ENCODE peak calls at places on chromosomes 16 and 17, in six cellular contexts. One of them, this sample, is unnamed.

GRCh38 chr17:12673788-12674187 is 8.1 kb downstream of the MYOCD start:
- DNase-seq in GM13976: no peak
- DNase-seq in sigmoid colon: no peak
- DNase-seq in adrenal gland: no peak
- DNase-seq in GM12865: no peak
- DNase-seq in progenitor cell of endocrine pancreas: no peak
- DNase-seq in this sample: no peak

GRCh38 chr16:84511180-84511800 is 6.8 kb upstream of the MEAK7 start:
- DNase-seq in GM13976: peak; percentile 70
- DNase-seq in GM12865: peak; percentile 90
- DNase-seq in adrenal gland: peak; percentile 82
- DNase-seq in sigmoid colon: peak; percentile 92
- DNase-seq in progenitor cell of endocrine pancreas: peak; percentile 60
- DNase-seq in this sample: peak; percentile 67

GRCh38 chr16:4477966-4478365 is 1.8 kb downstream of the HMOX2 start:
- DNase-seq in GM13976: no peak
- DNase-seq in progenitor cell of endocrine pancreas: no peak
- DNase-seq in GM12865: no peak
- DNase-seq in sigmoid colon: no peak
- DNase-seq in adrenal gland: no peak
- DNase-seq in this sample: no peak

GRCh38 chr16:87424260-87424659 is 32.1 kb downstream of the MAP1LC3B start:
- DNase-seq in GM12865: no peak
- DNase-seq in sigmoid colon: peak; percentile 26
- DNase-seq in progenitor cell of endocrine pancreas: no peak
- DNase-seq in GM13976: no peak
- DNase-seq in adrenal gland: no peak
- DNase-seq in this sample: no peak

GRCh38 chr16:12341423-12341822 is 364.9 kb downstream of the SNX29 start:
- DNase-seq in GM13976: no peak
- DNase-seq in sigmoid colon: no peak
- DNase-seq in GM12865: no peak
- DNase-seq in adrenal gland: no peak
- DNase-seq in progenitor cell of endocrine pancreas: no peak
- DNase-seq in this sample: no peak

GRCh38 chr16:48511716-48512115 is 98.3 kb downstream of the N4BP1 start:
- DNase-seq in adrenal gland: no peak
- DNase-seq in sigmoid colon: peak; percentile 10
- DNase-seq in GM12865: no peak
- DNase-seq in progenitor cell of endocrine pancreas: no peak
- DNase-seq in GM13976: no peak
- DNase-seq in this sample: no peak

GRCh38 chr17:2380225-2380922 is 20.5 kb downstream of the MNT start:
- DNase-seq in GM13976: no peak
- DNase-seq in adrenal gland: no peak
- DNase-seq in GM12865: no peak
- DNase-seq in sigmoid colon: no peak
- DNase-seq in progenitor cell of endocrine pancreas: no peak
- DNase-seq in this sample: no peak

GRCh38 chr17:2174471-2175293 is 119.8 kb downstream of the HIC1 start:
- DNase-seq in GM13976: no peak
- DNase-seq in sigmoid colon: peak; percentile 87
- DNase-seq in adrenal gland: peak; percentile 51
- DNase-seq in GM12865: no peak
- DNase-seq in progenitor cell of endocrine pancreas: no peak
- DNase-seq in this sample: no peak

GRCh38 chr17:79691931-79692330 is 38.8 kb upstream of the ENPP7 start:
- DNase-seq in adrenal gland: no peak
- DNase-seq in GM13976: no peak
- DNase-seq in sigmoid colon: no peak
- DNase-seq in progenitor cell of endocrine pancreas: no peak
- DNase-seq in GM12865: no peak
- DNase-seq in this sample: no peak

GRCh38 chr16:71357681-71358080 is 842 bp upstream of the CALB2 start:
- DNase-seq in adrenal gland: no peak
- DNase-seq in progenitor cell of endocrine pancreas: no peak
- DNase-seq in GM12865: no peak
- DNase-seq in GM13976: no peak
- DNase-seq in sigmoid colon: no peak
- DNase-seq in this sample: no peak

GRCh38 chr17:70074991-70075390 is at the start of gene KCNJ16:
- DNase-seq in GM13976: no peak
- DNase-seq in adrenal gland: no peak
- DNase-seq in sigmoid colon: no peak
- DNase-seq in GM12865: no peak
- DNase-seq in progenitor cell of endocrine pancreas: peak; percentile 42
- DNase-seq in this sample: no peak

GRCh38 chr17:15744091-15744676 is 12.1 kb downstream of the TBC1D26 start:
- DNase-seq in GM13976: peak; percentile 9
- DNase-seq in progenitor cell of endocrine pancreas: no peak
- DNase-seq in adrenal gland: no peak
- DNase-seq in GM12865: no peak
- DNase-seq in sigmoid colon: no peak
- DNase-seq in this sample: no peak

GRCh38 chr17:80184423-80184714 is 14.5 kb downstream of the CARD14 start:
- DNase-seq in adrenal gland: no peak
- DNase-seq in GM12865: no peak
- DNase-seq in progenitor cell of endocrine pancreas: no peak
- DNase-seq in sigmoid colon: no peak
- DNase-seq in GM13976: no peak
- DNase-seq in this sample: no peak

GRCh38 chr16:58048914-58049696 is 23.6 kb downstream of the MMP15 start:
- DNase-seq in progenitor cell of endocrine pancreas: no peak
- DNase-seq in adrenal gland: no peak
- DNase-seq in GM12865: no peak
- DNase-seq in GM13976: no peak
- DNase-seq in sigmoid colon: no peak
- DNase-seq in this sample: no peak

GRCh38 chr16:20104563-20105183 is 31.0 kb upstream of the GPR139 start:
- DNase-seq in GM12865: no peak
- DNase-seq in sigmoid colon: no peak
- DNase-seq in adrenal gland: no peak
- DNase-seq in GM13976: no peak
- DNase-seq in progenitor cell of endocrine pancreas: no peak
- DNase-seq in this sample: no peak

GRCh38 chr16:31202402-31203385 is at the start of gene PYCARD:
- DNase-seq in GM13976: peak; percentile 79
- DNase-seq in progenitor cell of endocrine pancreas: peak; percentile 26
- DNase-seq in sigmoid colon: peak; percentile 81
- DNase-seq in adrenal gland: no peak
- DNase-seq in GM12865: peak; percentile 61
- DNase-seq in this sample: peak; percentile 76

GRCh38 chr17:3385869-3386816 is at the start of gene OR3A2:
- DNase-seq in GM12865: peak; percentile 90
- DNase-seq in GM13976: peak; percentile 61
- DNase-seq in adrenal gland: no peak
- DNase-seq in progenitor cell of endocrine pancreas: no peak
- DNase-seq in sigmoid colon: no peak
- DNase-seq in this sample: no peak

GRCh38 chr16:89764711-89765201 is 43.4 kb downstream of the ZNF276 start:
- DNase-seq in progenitor cell of endocrine pancreas: no peak
- DNase-seq in GM12865: peak; percentile 94
- DNase-seq in sigmoid colon: no peak
- DNase-seq in adrenal gland: peak; percentile 37
- DNase-seq in GM13976: peak; percentile 86
- DNase-seq in this sample: peak; percentile 86

GRCh38 chr16:27110524-27110896 is 43.8 kb downstream of the C16orf82 start:
- DNase-seq in adrenal gland: no peak
- DNase-seq in progenitor cell of endocrine pancreas: no peak
- DNase-seq in GM12865: no peak
- DNase-seq in sigmoid colon: no peak
- DNase-seq in GM13976: peak; percentile 11
- DNase-seq in this sample: no peak

GRCh38 chr16:47142469-47143328 is 1.0 kb downstream of the NETO2 start:
- DNase-seq in adrenal gland: peak; percentile 37
- DNase-seq in sigmoid colon: no peak
- DNase-seq in progenitor cell of endocrine pancreas: peak; percentile 36
- DNase-seq in GM13976: peak; percentile 66
- DNase-seq in GM12865: peak; percentile 49
- DNase-seq in this sample: peak; percentile 56

GRCh38 chr17:55726440-55726839 is 3.8 kb upstream of the TMEM100 start:
- DNase-seq in adrenal gland: peak; percentile 39
- DNase-seq in GM13976: no peak
- DNase-seq in sigmoid colon: peak; percentile 84
- DNase-seq in GM12865: no peak
- DNase-seq in progenitor cell of endocrine pancreas: no peak
- DNase-seq in this sample: no peak

GRCh38 chr16:71467810-71468209 is 5.8 kb upstream of the ZNF23 start:
- DNase-seq in GM12865: peak; percentile 38
- DNase-seq in progenitor cell of endocrine pancreas: peak; percentile 37
- DNase-seq in GM13976: peak; percentile 43
- DNase-seq in sigmoid colon: no peak
- DNase-seq in adrenal gland: peak; percentile 27
- DNase-seq in this sample: peak; percentile 42

GRCh38 chr16:63324306-63324705 is 1288.1 kb upstream of the CDH8 start:
- DNase-seq in adrenal gland: no peak
- DNase-seq in GM12865: no peak
- DNase-seq in sigmoid colon: no peak
- DNase-seq in GM13976: no peak
- DNase-seq in progenitor cell of endocrine pancreas: no peak
- DNase-seq in this sample: no peak

GRCh38 chr17:412211-413015 is 59.8 kb upstream of the RPH3AL start:
- DNase-seq in adrenal gland: peak; percentile 58
- DNase-seq in sigmoid colon: no peak
- DNase-seq in GM12865: peak; percentile 74
- DNase-seq in GM13976: peak; percentile 62
- DNase-seq in progenitor cell of endocrine pancreas: no peak
- DNase-seq in this sample: peak; percentile 54

GRCh38 chr17:32523017-32523680 is 36.4 kb downstream of the CDK5R1 start:
- DNase-seq in progenitor cell of endocrine pancreas: no peak
- DNase-seq in sigmoid colon: peak; percentile 30
- DNase-seq in GM12865: peak; percentile 98
- DNase-seq in GM13976: peak; percentile 71
- DNase-seq in adrenal gland: no peak
- DNase-seq in this sample: peak; percentile 77

GRCh38 chr17:58207451-58207850 is 11.6 kb downstream of the MKS1 start:
- DNase-seq in sigmoid colon: no peak
- DNase-seq in adrenal gland: no peak
- DNase-seq in GM13976: no peak
- DNase-seq in progenitor cell of endocrine pancreas: no peak
- DNase-seq in GM12865: no peak
- DNase-seq in this sample: no peak

GRCh38 chr16:69017036-69017783 is 88.2 kb upstream of the HAS3 start:
- DNase-seq in sigmoid colon: no peak
- DNase-seq in adrenal gland: no peak
- DNase-seq in progenitor cell of endocrine pancreas: no peak
- DNase-seq in GM12865: peak; percentile 8
- DNase-seq in GM13976: peak; percentile 25
- DNase-seq in this sample: no peak

GRCh38 chr17:36463916-36464764 is 22.3 kb upstream of the ZNHIT3 start:
- DNase-seq in adrenal gland: peak; percentile 84
- DNase-seq in GM13976: peak; percentile 81
- DNase-seq in sigmoid colon: peak; percentile 55
- DNase-seq in GM12865: peak; percentile 21
- DNase-seq in progenitor cell of endocrine pancreas: peak; percentile 84
- DNase-seq in this sample: peak; percentile 74
- TF ChIP-seq CTCF in adrenal gland: no peak
- TF ChIP-seq CTCF in GM13976: no peak
- TF ChIP-seq CTCF in sigmoid colon: no peak
- TF ChIP-seq CTCF in GM12865: no peak
- TF ChIP-seq CTCF in progenitor cell of endocrine pancreas: no peak
- TF ChIP-seq CTCF in this sample: no peak

GRCh38 chr17:45019177-45019711 is 32.2 kb downstream of the DCAKD start:
- DNase-seq in progenitor cell of endocrine pancreas: peak; percentile 47
- DNase-seq in sigmoid colon: peak; percentile 73
- DNase-seq in adrenal gland: peak; percentile 50
- DNase-seq in GM12865: peak; percentile 52
- DNase-seq in GM13976: peak; percentile 80
- DNase-seq in this sample: peak; percentile 67

GRCh38 chr17:45022655-45023339 is 28.6 kb downstream of the DCAKD start:
- DNase-seq in GM12865: peak; percentile 72
- DNase-seq in progenitor cell of endocrine pancreas: no peak
- DNase-seq in adrenal gland: no peak
- DNase-seq in sigmoid colon: no peak
- DNase-seq in GM13976: no peak
- DNase-seq in this sample: no peak

GRCh38 chr17:45020354-45021138 is 30.9 kb downstream of the DCAKD start:
- DNase-seq in progenitor cell of endocrine pancreas: no peak
- DNase-seq in sigmoid colon: peak; percentile 76
- DNase-seq in GM13976: no peak
- DNase-seq in GM12865: no peak
- DNase-seq in adrenal gland: no peak
- DNase-seq in this sample: no peak

GRCh38 chr17:45021607-45022287 is 29.7 kb downstream of the DCAKD start:
- DNase-seq in sigmoid colon: peak; percentile 89
- DNase-seq in GM12865: peak; percentile 76
- DNase-seq in adrenal gland: peak; percentile 73
- DNase-seq in progenitor cell of endocrine pancreas: peak; percentile 70
- DNase-seq in GM13976: peak; percentile 93
- DNase-seq in this sample: peak; percentile 91

GRCh38 chr17:45022288-45022648 is 29.2 kb downstream of the DCAKD start:
- DNase-seq in adrenal gland: no peak
- DNase-seq in GM13976: no peak
- DNase-seq in progenitor cell of endocrine pancreas: no peak
- DNase-seq in sigmoid colon: no peak
- DNase-seq in GM12865: no peak
- DNase-seq in this sample: no peak
- TF ChIP-seq CTCF in adrenal gland: no peak
- TF ChIP-seq CTCF in GM13976: no peak
- TF ChIP-seq CTCF in progenitor cell of endocrine pancreas: peak; percentile 3
- TF ChIP-seq CTCF in sigmoid colon: peak; percentile 38
- TF ChIP-seq CTCF in GM12865: no peak
- TF ChIP-seq CTCF in this sample: no peak

GRCh38 chr16:73093146-73094144 is 45.5 kb upstream of the ZFHX3 start:
- DNase-seq in progenitor cell of endocrine pancreas: no peak
- DNase-seq in adrenal gland: no peak
- DNase-seq in GM13976: no peak
- DNase-seq in sigmoid colon: no peak
- DNase-seq in GM12865: no peak
- DNase-seq in this sample: no peak
- TF ChIP-seq CTCF in progenitor cell of endocrine pancreas: no peak
- TF ChIP-seq CTCF in adrenal gland: no peak
- TF ChIP-seq CTCF in GM13976: no peak
- TF ChIP-seq CTCF in sigmoid colon: no peak
- TF ChIP-seq CTCF in GM12865: no peak
- TF ChIP-seq CTCF in this sample: no peak

DNA sequence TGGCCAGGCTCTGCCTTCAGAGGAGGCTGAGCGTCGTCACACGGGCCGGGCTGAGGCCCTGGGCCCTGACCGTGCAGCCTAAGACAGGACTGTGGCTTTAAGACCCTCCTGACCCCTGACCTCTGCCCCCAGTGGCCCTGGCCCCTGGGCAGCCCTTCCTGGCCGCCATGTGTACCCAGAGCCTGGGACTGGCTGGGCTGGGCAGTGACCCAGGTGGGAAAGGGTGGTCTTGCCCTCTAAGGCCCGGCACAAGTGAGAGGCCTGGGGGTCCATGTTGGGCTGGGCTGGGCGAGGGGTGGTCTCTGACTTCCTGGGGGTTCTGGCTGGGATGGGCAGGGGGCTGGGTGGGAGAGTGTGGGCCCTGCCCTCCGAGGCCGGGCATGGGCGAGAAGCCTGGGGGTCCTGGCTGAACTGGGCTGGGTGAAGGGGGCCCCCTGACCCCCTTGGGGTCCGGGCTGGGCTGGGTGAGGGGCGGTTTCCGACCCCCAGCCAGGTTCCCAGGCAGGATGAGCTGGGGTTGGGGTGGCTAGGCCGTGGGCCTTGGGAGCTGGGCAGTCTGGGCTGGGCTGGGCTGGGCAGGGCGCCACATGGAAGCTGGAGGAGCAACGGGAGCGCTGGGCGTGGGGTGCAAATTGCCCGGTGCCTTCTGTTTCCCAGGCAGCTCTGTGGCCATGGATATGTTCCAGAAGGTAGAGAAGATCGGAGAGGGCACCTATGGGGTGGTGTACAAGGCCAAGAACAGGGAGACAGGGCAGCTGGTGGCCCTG is at the start of gene CDK3:
- DNase-seq in GM13976: no peak
- DNase-seq in progenitor cell of endocrine pancreas: no peak
- DNase-seq in sigmoid colon: no peak
- DNase-seq in adrenal gland: no peak
- DNase-seq in GM12865: no peak
- DNase-seq in this sample: no peak
- TF ChIP-seq CTCF in GM13976: no peak
- TF ChIP-seq CTCF in progenitor cell of endocrine pancreas: peak; percentile 18
- TF ChIP-seq CTCF in sigmoid colon: no peak
- TF ChIP-seq CTCF in adrenal gland: no peak
- TF ChIP-seq CTCF in GM12865: no peak
- TF ChIP-seq CTCF in this sample: no peak

This sample was measured in GM10248.